ENCODE peak calls at places on chromosomes 6 and 20, in six cellular contexts. J, M, K, F, I and E are unnamed samples.

GRCh38 chr20:4947817-4948559 is 53.3 kb downstream of the SLC23A2 start:
- DNase-seq in F (no peak), M (no peak), I (no peak), J (no peak), K (no peak), E (no peak)

GRCh38 chr20:1505871-1506270 is 14.7 kb upstream of the SIRPB2 start:
- DNase-seq in J (no peak), F (no peak), K (no peak), I (no peak), M (no peak), E (no peak)

GRCh38 chr6:53300656-53301551 is 47.8 kb downstream of the ELOVL5 start:
- DNase-seq in M (no peak), F (peak; percentile 15), I (no peak), J (no peak), K (no peak), E (no peak)

GRCh38 chr6:53962631-53963030 is 148.6 kb upstream of the MLIP start:
- DNase-seq in K (no peak), F (no peak), M (no peak), J (no peak), I (no peak), E (no peak)

GRCh38 chr6:56807992-56808342 is 146.9 kb upstream of the BEND6 start:
- DNase-seq in I (no peak), F (no peak), M (no peak), K (no peak), J (no peak), E (no peak)

GRCh38 chr20:38670786-38671185 is 53.5 kb upstream of the SLC32A1 start:
- DNase-seq in F (no peak), J (no peak), K (no peak), I (no peak), M (no peak), E (no peak)

GRCh38 chr6:113442040-113442439 is 415.1 kb upstream of the MARCKS start:
- DNase-seq in K (no peak), F (no peak), I (no peak), J (no peak), M (no peak), E (no peak)

GRCh38 chr6:10633216-10633615 is 61.2 kb downstream of the C6orf52 start:
- DNase-seq in K (no peak), F (peak; percentile 13), J (no peak), M (peak; percentile 60), I (peak; percentile 36), E (peak; percentile 31)

GRCh38 chr6:29722773-29723665 is at the start of gene HLA-F:
- DNase-seq in J (peak; percentile 73), I (peak; percentile 92), F (peak; percentile 63), K (no peak), M (peak; percentile 67), E (no peak)

GRCh38 chr6:17130786-17131185 is 28.9 kb downstream of the STMND1 start:
- DNase-seq in M (no peak), F (no peak), J (no peak), I (no peak), K (no peak), E (no peak)

GRCh38 chr20:49615401-49616153 is 47.6 kb upstream of the PTGIS start:
- DNase-seq in I (no peak), K (no peak), F (peak; percentile 62), J (no peak), M (no peak), E (no peak)

GRCh38 chr6:122008105-122009100 is 391.0 kb upstream of the HSF2 start:
- DNase-seq in K (no peak), M (no peak), J (no peak), I (no peak), F (no peak), E (no peak)

GRCh38 chr20:43727980-43728590 is 1.3 kb upstream of the GTSF1L start:
- DNase-seq in K (no peak), M (no peak), J (no peak), I (peak; percentile 58), F (peak; percentile 52), E (no peak)

GRCh38 chr20:58985656-58986055 is 4.6 kb downstream of the NELFCD start:
- DNase-seq in K (no peak), F (no peak), M (no peak), J (no peak), I (no peak), E (no peak)

GRCh38 chr6:45419574-45420082 is 41.9 kb upstream of the SUPT3H start:
- DNase-seq in M (peak; percentile 65), J (peak; percentile 74), I (no peak), K (no peak), F (peak; percentile 42), E (no peak)

GRCh38 chr6:6619415-6619814 is 30.9 kb downstream of the LY86 start:
- DNase-seq in M (no peak), I (no peak), F (no peak), J (no peak), K (no peak), E (no peak)

GRCh38 chr20:35972445-35972844 is 4.1 kb downstream of the CNBD2 start:
- DNase-seq in M (no peak), F (no peak), I (no peak), K (no peak), J (no peak), E (no peak)

GRCh38 chr20:1824177-1824576 is 71.0 kb upstream of the SIRPA start:
- DNase-seq in I (no peak), F (no peak), K (no peak), J (no peak), M (no peak), E (no peak)

GRCh38 chr6:27608916-27609883 is 136.3 kb upstream of the ZNF184 start:
- DNase-seq in I (peak; percentile 56), J (no peak), F (peak; percentile 61), M (peak; percentile 72), K (no peak), E (no peak)

GRCh38 chr6:28747631-28748157 is 176.1 kb downstream of the TRIM27 start:
- DNase-seq in I (no peak), J (peak; percentile 77), K (peak; percentile 90), M (peak; percentile 90), F (peak; percentile 81), E (peak; percentile 77)

GRCh38 chr6:138431276-138432062 is 27.4 kb downstream of the HEBP2 start:
- DNase-seq in I (no peak), J (no peak), F (no peak), M (no peak), K (no peak), E (no peak)

GRCh38 chr6:138187156-138187555 is 25.4 kb downstream of the ARFGEF3 start:
- DNase-seq in F (no peak), I (no peak), J (no peak), M (no peak), K (no peak), E (no peak)

GRCh38 chr6:52749546-52750152 is 13.6 kb downstream of the GSTA2 start:
- DNase-seq in M (no peak), I (no peak), K (no peak), F (no peak), J (no peak), E (no peak)

GRCh38 chr20:17916365-17916996 is 52.1 kb downstream of the SNX5 start:
- DNase-seq in F (no peak), J (no peak), I (no peak), K (no peak), M (no peak), E (no peak)

GRCh38 chr20:44166008-44166407 is 21.0 kb downstream of the JPH2 start:
- DNase-seq in M (no peak), J (no peak), F (peak; percentile 53), K (no peak), I (no peak), E (no peak)

GRCh38 chr6:3455490-3456394 is 1.1 kb downstream of the SLC22A23 start:
- DNase-seq in F (peak; percentile 38), M (no peak), J (peak; percentile 44), I (no peak), K (no peak), E (peak; percentile 41)

GRCh38 chr6:114690625-114691024 is 347.8 kb upstream of the HS3ST5 start:
- DNase-seq in K (no peak), M (no peak), F (peak; percentile 2), I (no peak), J (peak; percentile 17), E (no peak)

GRCh38 chr20:42274977-42275376 is 656.8 kb upstream of the CHD6 start:
- DNase-seq in K (no peak), M (no peak), J (no peak), F (no peak), I (no peak), E (no peak)

GRCh38 chr20:42272516-42272915 is 654.3 kb upstream of the CHD6 start:
- DNase-seq in M (no peak), K (no peak), J (no peak), I (no peak), F (no peak), E (no peak)

GRCh38 chr20:42281801-42282200 is 663.6 kb upstream of the CHD6 start:
- DNase-seq in K (no peak), F (no peak), I (no peak), J (no peak), M (no peak), E (no peak)

GRCh38 chr20:42276718-42277117 is 658.5 kb upstream of the CHD6 start:
- DNase-seq in K (no peak), F (no peak), M (no peak), I (no peak), J (no peak), E (no peak)

GRCh38 chr20:42277203-42277602 is 659.0 kb upstream of the CHD6 start:
- DNase-seq in I (no peak), J (no peak), F (no peak), M (no peak), K (no peak), E (no peak)
- TF ChIP-seq ATF3 in I (no peak), J (no peak), F (no peak), M (no peak), K (no peak), E (no peak)

GRCh38 chr6:130288065-130288464 is 65.3 kb upstream of the SAMD3 start:
- DNase-seq in J (no peak), M (no peak), K (no peak), I (no peak), F (no peak), E (no peak)

GRCh38 chr6:130276507-130276906 is 53.8 kb upstream of the SAMD3 start:
- DNase-seq in J (no peak), K (no peak), M (no peak), I (no peak), F (no peak), E (no peak)

GRCh38 chr6:130282234-130282995 is 59.7 kb upstream of the SAMD3 start:
- DNase-seq in K (no peak), M (peak; percentile 10), I (no peak), F (peak; percentile 9), J (no peak), E (peak; percentile 36)
- TF ChIP-seq ATF3 in K (no peak), M (no peak), I (no peak), F (no peak), J (no peak), E (no peak)

DNA sequence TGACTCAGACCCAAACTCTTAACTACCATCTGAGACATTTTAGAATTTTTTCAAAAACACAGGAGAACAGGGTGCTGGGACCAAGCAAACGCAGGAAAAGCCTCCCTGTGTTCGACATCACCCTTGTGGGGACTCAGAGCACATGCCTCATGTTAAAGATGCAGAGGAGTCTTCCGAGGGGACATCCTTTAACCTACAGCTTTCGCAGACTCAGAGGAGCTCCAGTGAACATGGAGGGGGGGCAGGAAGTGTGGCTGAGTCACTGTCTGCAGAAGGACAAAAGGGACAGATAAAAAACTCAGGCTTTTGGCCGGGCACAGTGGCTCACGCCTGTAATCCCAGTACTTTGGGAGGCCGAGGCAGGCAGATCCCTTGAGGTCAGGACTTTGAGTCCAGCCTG is 15.1 kb downstream of the BMP7 start:
- DNase-seq in J (no peak), K (no peak), M (no peak), I (no peak), F (no peak), E (peak; percentile 57)
- TF ChIP-seq ATF3 in J (no peak), K (no peak), M (no peak), I (no peak), F (no peak), E (peak; percentile 73)

GRCh38 chr20:62766716-62767115 is 29.6 kb upstream of the MRGBP start:
- DNase-seq in I (no peak), J (no peak), M (no peak), K (no peak), F (no peak), E (no peak)
- TF ChIP-seq ATF3 in I (no peak), J (no peak), M (no peak), K (no peak), F (no peak), E (no peak)